ENCODE peak calls at places on chromosomes 3 and 15, in five cellular contexts. One of them, this sample, is unnamed.
A peak's percentile ranks its signal among the peaks of the same experiment; 100 is the strongest.

GRCh38 chr3:172305552-172305951 is 142.7 kb downstream of the GHSR start:
- DNase-seq in HCT116: no peak
- DNase-seq in K562: no peak
- DNase-seq in GM12878: no peak
- DNase-seq in HepG2: peak; percentile 72
- DNase-seq in this sample: no peak

GRCh38 chr3:138197058-138197457 is 10.0 kb downstream of the ARMC8 start:
- DNase-seq in HCT116: no peak
- DNase-seq in K562: peak; percentile 56
- DNase-seq in GM12878: no peak
- DNase-seq in HepG2: no peak
- DNase-seq in this sample: peak; percentile 60

GRCh38 chr3:16338999-16339398 is 74.0 kb downstream of the OXNAD1 start:
- DNase-seq in HCT116: no peak
- DNase-seq in K562: no peak
- DNase-seq in GM12878: no peak
- DNase-seq in HepG2: peak; percentile 16
- DNase-seq in this sample: no peak

GRCh38 chr3:184611606-184612304 is 50.2 kb downstream of the EPHB3 start:
- DNase-seq in HCT116: no peak
- DNase-seq in K562: no peak
- DNase-seq in GM12878: no peak
- DNase-seq in HepG2: no peak
- DNase-seq in this sample: no peak

GRCh38 chr3:115803661-115804060 is 180.4 kb downstream of the GAP43 start:
- DNase-seq in HCT116: no peak
- DNase-seq in K562: no peak
- DNase-seq in GM12878: no peak
- DNase-seq in HepG2: no peak
- DNase-seq in this sample: no peak

GRCh38 chr3:53730565-53730964 is 115.7 kb downstream of the CHDH start:
- DNase-seq in HCT116: no peak
- DNase-seq in K562: no peak
- DNase-seq in GM12878: no peak
- DNase-seq in HepG2: no peak
- DNase-seq in this sample: no peak

GRCh38 chr3:174767853-174768382 is 91.2 kb upstream of the NAALADL2 start:
- DNase-seq in HCT116: no peak
- DNase-seq in K562: no peak
- DNase-seq in GM12878: no peak
- DNase-seq in HepG2: no peak
- DNase-seq in this sample: peak; percentile 27

GRCh38 chr3:193982258-193982659 is 153.7 kb upstream of the HES1 start:
- DNase-seq in HCT116: no peak
- DNase-seq in K562: no peak
- DNase-seq in GM12878: no peak
- DNase-seq in HepG2: no peak
- DNase-seq in this sample: no peak

GRCh38 chr3:188734395-188734794 is 437.4 kb upstream of the TPRG1 start:
- DNase-seq in HCT116: no peak
- DNase-seq in K562: no peak
- DNase-seq in GM12878: no peak
- DNase-seq in HepG2: no peak
- DNase-seq in this sample: peak; percentile 68

GRCh38 chr15:99058421-99058870 is 46.4 kb upstream of the SYNM start:
- DNase-seq in HCT116: no peak
- DNase-seq in K562: no peak
- DNase-seq in GM12878: no peak
- DNase-seq in HepG2: no peak
- DNase-seq in this sample: no peak

GRCh38 chr3:170321326-170322034 is 36.0 kb upstream of the SKIL start:
- DNase-seq in HCT116: no peak
- DNase-seq in K562: no peak
- DNase-seq in GM12878: no peak
- DNase-seq in HepG2: no peak
- DNase-seq in this sample: peak; percentile 51

GRCh38 chr3:108130705-108131104 is 39.9 kb upstream of the CD47 start:
- DNase-seq in HCT116: no peak
- DNase-seq in K562: no peak
- DNase-seq in GM12878: no peak
- DNase-seq in HepG2: no peak
- DNase-seq in this sample: no peak

GRCh38 chr3:31274406-31275024 is 258.2 kb upstream of the STT3B start:
- DNase-seq in HCT116: no peak
- DNase-seq in K562: no peak
- DNase-seq in GM12878: no peak
- DNase-seq in HepG2: no peak
- DNase-seq in this sample: no peak

GRCh38 chr3:150303776-150304175 is 104.3 kb upstream of the TSC22D2 start:
- DNase-seq in HCT116: peak; percentile 57
- DNase-seq in K562: peak; percentile 52
- DNase-seq in GM12878: peak; percentile 4
- DNase-seq in HepG2: peak; percentile 20
- DNase-seq in this sample: no peak

GRCh38 chr3:124292329-124292728 is 300.4 kb upstream of the ROPN1 start:
- DNase-seq in HCT116: no peak
- DNase-seq in K562: no peak
- DNase-seq in GM12878: no peak
- DNase-seq in HepG2: no peak
- DNase-seq in this sample: no peak

GRCh38 chr3:64617610-64618009 is 70.2 kb downstream of the ADAMTS9 start:
- DNase-seq in HCT116: no peak
- DNase-seq in K562: no peak
- DNase-seq in GM12878: no peak
- DNase-seq in HepG2: no peak
- DNase-seq in this sample: no peak

GRCh38 chr3:64616953-64617352 is 70.8 kb downstream of the ADAMTS9 start:
- DNase-seq in HCT116: no peak
- DNase-seq in K562: no peak
- DNase-seq in GM12878: no peak
- DNase-seq in HepG2: no peak
- DNase-seq in this sample: no peak

GRCh38 chr3:64612082-64612860 is 75.5 kb downstream of the ADAMTS9 start:
- DNase-seq in HCT116: no peak
- DNase-seq in K562: no peak
- DNase-seq in GM12878: no peak
- DNase-seq in HepG2: no peak
- DNase-seq in this sample: no peak

GRCh38 chr3:64612916-64613526 is 74.8 kb downstream of the ADAMTS9 start:
- DNase-seq in HCT116: no peak
- DNase-seq in K562: no peak
- DNase-seq in GM12878: no peak
- DNase-seq in HepG2: no peak
- DNase-seq in this sample: no peak
- TF ChIP-seq JUND in HCT116: no peak
- TF ChIP-seq JUND in K562: no peak
- TF ChIP-seq JUND in GM12878: no peak
- TF ChIP-seq JUND in HepG2: no peak
- TF ChIP-seq JUND in this sample: no peak

GRCh38 chr3:10137178-10137577 is 4.4 kb upstream of the VHL start:
- DNase-seq in HCT116: no peak
- DNase-seq in K562: no peak
- DNase-seq in GM12878: no peak
- DNase-seq in HepG2: peak; percentile 22
- DNase-seq in this sample: peak; percentile 90
- TF ChIP-seq JUND in HCT116: no peak
- TF ChIP-seq JUND in K562: no peak
- TF ChIP-seq JUND in GM12878: no peak
- TF ChIP-seq JUND in HepG2: no peak
- TF ChIP-seq JUND in this sample: no peak

DNA sequence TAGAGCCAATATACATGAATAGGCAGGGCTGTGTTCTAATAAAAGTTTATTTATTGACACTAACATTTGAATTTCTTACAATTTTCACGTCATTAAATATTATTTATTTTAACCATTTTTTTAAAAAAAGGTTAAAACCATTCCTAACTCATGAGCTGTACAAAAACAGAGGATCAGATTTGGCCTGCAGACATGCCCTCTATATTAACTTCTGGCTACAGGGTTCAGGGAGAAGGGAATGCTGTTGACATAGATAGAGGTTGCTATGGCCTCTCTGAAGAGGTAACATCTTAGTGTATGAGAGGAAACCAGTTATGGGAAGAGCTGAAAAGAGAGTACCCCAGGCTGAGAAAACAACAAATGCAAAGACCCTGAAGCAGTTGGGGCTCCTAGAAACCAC is 19.1 kb upstream of the RAP2B start:
- DNase-seq in HCT116: no peak
- DNase-seq in K562: no peak
- DNase-seq in GM12878: no peak
- DNase-seq in HepG2: no peak
- DNase-seq in this sample: no peak
- TF ChIP-seq JUND in HCT116: no peak
- TF ChIP-seq JUND in K562: no peak
- TF ChIP-seq JUND in GM12878: no peak
- TF ChIP-seq JUND in HepG2: no peak
- TF ChIP-seq JUND in this sample: no peak

GRCh38 chr3:119359476-119359998 is 65.4 kb downstream of the ARHGAP31 start:
- DNase-seq in HCT116: no peak
- DNase-seq in K562: no peak
- DNase-seq in GM12878: no peak
- DNase-seq in HepG2: no peak
- DNase-seq in this sample: no peak

GRCh38 chr3:119360736-119361462 is 66.7 kb downstream of the ARHGAP31 start:
- DNase-seq in HCT116: no peak
- DNase-seq in K562: no peak
- DNase-seq in GM12878: no peak
- DNase-seq in HepG2: no peak
- DNase-seq in this sample: no peak

GRCh38 chr3:119360046-119360445 is 65.9 kb downstream of the ARHGAP31 start:
- DNase-seq in HCT116: no peak
- DNase-seq in K562: no peak
- DNase-seq in GM12878: no peak
- DNase-seq in HepG2: no peak
- DNase-seq in this sample: no peak

GRCh38 chr3:119356646-119357045 is 62.5 kb downstream of the ARHGAP31 start:
- DNase-seq in HCT116: no peak
- DNase-seq in K562: no peak
- DNase-seq in GM12878: no peak
- DNase-seq in HepG2: no peak
- DNase-seq in this sample: no peak

GRCh38 chr3:119357190-119357589 is 63.0 kb downstream of the ARHGAP31 start:
- DNase-seq in HCT116: no peak
- DNase-seq in K562: no peak
- DNase-seq in GM12878: no peak
- DNase-seq in HepG2: no peak
- DNase-seq in this sample: peak; percentile 46
- TF ChIP-seq JUND in HCT116: no peak
- TF ChIP-seq JUND in K562: no peak
- TF ChIP-seq JUND in GM12878: no peak
- TF ChIP-seq JUND in HepG2: no peak
- TF ChIP-seq JUND in this sample: no peak

DNA sequence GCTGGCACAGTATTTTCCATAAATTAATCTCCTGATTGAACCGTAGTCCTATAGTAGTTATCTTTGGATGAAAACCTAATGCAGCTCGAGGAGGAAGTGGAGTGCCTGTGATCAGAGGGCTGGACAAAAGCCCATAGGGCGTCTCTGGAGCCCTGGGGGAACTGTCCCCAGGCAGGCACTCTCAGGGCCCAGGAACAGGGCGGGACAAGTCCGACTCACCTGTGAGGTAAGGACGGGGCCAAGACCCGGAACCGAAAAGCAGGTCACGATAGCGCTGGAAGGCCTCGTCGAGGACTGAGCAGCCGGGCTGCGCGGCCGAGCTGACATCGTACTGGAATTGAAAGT is 341 bp downstream of the HEXA start:
- DNase-seq in HCT116: no peak
- DNase-seq in K562: no peak
- DNase-seq in GM12878: no peak
- DNase-seq in HepG2: no peak
- DNase-seq in this sample: peak; percentile 51
- TF ChIP-seq JUND in HCT116: no peak
- TF ChIP-seq JUND in K562: no peak
- TF ChIP-seq JUND in GM12878: no peak
- TF ChIP-seq JUND in HepG2: no peak
- TF ChIP-seq JUND in this sample: no peak

DNA sequence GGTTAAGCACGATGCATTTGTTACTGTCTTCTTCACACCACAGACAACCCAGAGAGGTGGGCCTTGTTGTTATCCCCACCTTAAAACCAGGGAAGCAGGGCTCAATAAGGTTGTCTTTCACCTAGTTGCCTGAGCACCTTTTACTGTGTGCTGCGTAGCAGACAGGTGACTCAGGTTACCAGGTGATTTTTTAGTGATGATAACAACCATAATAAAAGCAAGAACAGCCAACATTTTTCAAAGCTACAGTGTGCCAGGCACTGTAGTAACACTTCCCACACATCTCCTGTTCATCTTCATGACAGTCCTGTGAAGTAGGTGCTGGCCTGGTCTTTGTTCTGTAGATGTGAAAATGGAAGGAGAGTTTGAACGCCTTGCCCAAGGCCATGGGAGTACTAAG is 132.2 kb downstream of the SLC25A26 start:
- DNase-seq in HCT116: no peak
- DNase-seq in K562: no peak
- DNase-seq in GM12878: no peak
- DNase-seq in HepG2: no peak
- DNase-seq in this sample: no peak
- TF ChIP-seq JUND in HCT116: no peak
- TF ChIP-seq JUND in K562: no peak
- TF ChIP-seq JUND in GM12878: no peak
- TF ChIP-seq JUND in HepG2: no peak
- TF ChIP-seq JUND in this sample: no peak

DNA sequence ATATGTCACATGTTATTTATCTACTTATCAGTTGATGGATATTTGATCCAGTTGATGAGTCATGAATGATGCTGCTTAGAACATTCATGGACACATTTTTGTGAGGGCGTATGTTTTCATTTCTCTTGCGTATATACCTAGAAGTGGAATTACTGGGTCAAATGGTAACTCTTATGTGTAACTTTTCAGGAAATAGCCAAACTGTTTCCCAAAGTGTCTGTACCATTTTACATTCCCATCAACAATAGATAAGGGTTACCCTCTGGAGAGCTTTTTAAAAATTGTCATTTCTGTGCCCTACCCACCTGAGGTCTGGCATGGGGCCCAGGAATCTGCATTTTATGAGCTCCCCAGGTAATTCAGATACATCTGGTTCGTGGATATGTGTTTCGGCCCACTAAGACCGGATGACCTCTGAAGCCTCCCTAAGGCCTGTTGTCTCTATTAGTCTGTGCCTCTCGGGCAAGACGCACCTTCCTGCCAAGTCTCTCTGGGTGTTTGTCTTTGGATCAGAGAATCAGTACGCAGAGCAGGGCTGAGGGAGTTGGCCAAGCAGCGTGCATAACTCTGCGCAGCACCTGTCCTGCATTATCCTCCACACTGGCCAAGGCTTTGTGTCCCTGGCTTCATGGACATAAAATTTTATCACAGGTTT is 180.9 kb downstream of the THSD4 start:
- DNase-seq in HCT116: peak; percentile 91
- DNase-seq in K562: no peak
- DNase-seq in GM12878: no peak
- DNase-seq in HepG2: no peak
- DNase-seq in this sample: peak; percentile 73
- TF ChIP-seq JUND in HCT116: peak; percentile 66
- TF ChIP-seq JUND in K562: no peak
- TF ChIP-seq JUND in GM12878: no peak
- TF ChIP-seq JUND in HepG2: no peak
- TF ChIP-seq JUND in this sample: peak; percentile 41

GRCh38 chr3:57061556-57061955 is 1.1 kb downstream of the SPATA12 start:
- DNase-seq in HCT116: no peak
- DNase-seq in K562: no peak
- DNase-seq in GM12878: no peak
- DNase-seq in HepG2: no peak
- DNase-seq in this sample: no peak
- TF ChIP-seq JUND in HCT116: no peak
- TF ChIP-seq JUND in K562: no peak
- TF ChIP-seq JUND in GM12878: no peak
- TF ChIP-seq JUND in HepG2: no peak
- TF ChIP-seq JUND in this sample: no peak

GRCh38 chr3:99577160-99577559 is 61.2 kb upstream of the COL8A1 start:
- DNase-seq in HCT116: no peak
- DNase-seq in K562: no peak
- DNase-seq in GM12878: no peak
- DNase-seq in HepG2: no peak
- DNase-seq in this sample: no peak
- TF ChIP-seq JUND in HCT116: no peak
- TF ChIP-seq JUND in K562: no peak
- TF ChIP-seq JUND in GM12878: no peak
- TF ChIP-seq JUND in HepG2: no peak
- TF ChIP-seq JUND in this sample: no peak